ENCODE peak calls at places on chromosomes 12 and 14, in nine cellular contexts. P is heart left ventricle; H is sigmoid colon; B is effector memory CD4-positive, alpha-beta T cell; E is bronchial epithelial cell; M is RWPE2; V is foreskin fibroblast; I is GM23338; O is fibroblast of pulmonary artery. S is an unnamed sample.
A peak's percentile ranks its signal among the peaks of the same experiment; 100 is the strongest.

GRCh38 chr12:94147991-94148840 is at the start of gene PLXNC1:
- DNase-seq in B (peak; percentile 56), M (no peak), V (no peak), H (no peak), I (peak; percentile 75), E (no peak), O (peak; percentile 57), P (peak; percentile 58), S (peak; percentile 81)

GRCh38 chr12:22447223-22447622 is 97.1 kb downstream of the C2CD5 start:
- DNase-seq in V (peak; percentile 10), M (no peak), O (no peak), H (no peak), B (no peak), E (peak; percentile 43), P (no peak), I (no peak), S (no peak)

GRCh38 chr12:54784115-54784514 is 70.2 kb upstream of the MUCL1 start:
- DNase-seq in B (no peak), E (no peak), V (no peak), M (no peak), H (no peak), O (no peak), I (no peak), P (no peak), S (no peak)

GRCh38 chr12:12091977-12092663 is 21.4 kb downstream of the BCL2L14 start:
- DNase-seq in B (no peak), M (no peak), P (no peak), O (peak; percentile 35), H (no peak), V (no peak), E (no peak), I (no peak), S (no peak)

GRCh38 chr14:29857545-29857944 is 70.1 kb downstream of the PRKD1 start:
- DNase-seq in E (no peak), O (no peak), H (no peak), B (no peak), I (no peak), P (no peak), V (no peak), M (no peak), S (no peak)

GRCh38 chr14:71665157-71665556 is 267.1 kb upstream of the RGS6 start:
- DNase-seq in O (peak; percentile 80), B (no peak), V (peak; percentile 66), H (no peak), P (no peak), E (peak; percentile 66), M (no peak), I (no peak), S (no peak)

GRCh38 chr12:106138646-106139421 is at the start of gene NUAK1:
- DNase-seq in B (no peak), V (no peak), H (peak; percentile 75), E (no peak), I (peak; percentile 78), P (peak; percentile 87), M (no peak), O (peak; percentile 74), S (peak; percentile 61)

GRCh38 chr12:92574046-92574783 is 128.6 kb upstream of the PLEKHG7 start:
- DNase-seq in I (peak; percentile 70), B (no peak), O (no peak), V (no peak), E (peak; percentile 59), P (no peak), M (no peak), H (no peak), S (no peak)

GRCh38 chr14:93953739-93954515 is 22.4 kb downstream of the ASB2 start:
- DNase-seq in M (no peak), P (no peak), O (no peak), V (no peak), B (no peak), I (no peak), E (no peak), H (no peak), S (peak; percentile 40)

GRCh38 chr14:61116369-61116768 is 135.3 kb downstream of the SLC38A6 start:
- DNase-seq in O (no peak), P (no peak), B (no peak), I (no peak), M (no peak), H (no peak), V (no peak), E (no peak), S (no peak)

GRCh38 chr12:119988440-119988787 is 622 bp upstream of the BICDL1 start:
- DNase-seq in O (peak; percentile 31), H (no peak), I (no peak), P (no peak), E (peak; percentile 75), M (no peak), B (no peak), V (peak; percentile 53), S (no peak)

GRCh38 chr12:45720069-45720468 is 9.4 kb upstream of the ARID2 start:
- DNase-seq in H (no peak), P (no peak), B (no peak), V (no peak), M (no peak), E (no peak), I (no peak), O (no peak), S (no peak)
- H3K4me3 ChIP-seq in H (no peak overlapping the region), P (no peak overlapping the region), B (no peak overlapping the region), V (no peak overlapping the region), M (no peak overlapping the region), E (no peak overlapping the region), I (no peak overlapping the region), O (no peak overlapping the region), S (no peak overlapping the region)

DNA sequence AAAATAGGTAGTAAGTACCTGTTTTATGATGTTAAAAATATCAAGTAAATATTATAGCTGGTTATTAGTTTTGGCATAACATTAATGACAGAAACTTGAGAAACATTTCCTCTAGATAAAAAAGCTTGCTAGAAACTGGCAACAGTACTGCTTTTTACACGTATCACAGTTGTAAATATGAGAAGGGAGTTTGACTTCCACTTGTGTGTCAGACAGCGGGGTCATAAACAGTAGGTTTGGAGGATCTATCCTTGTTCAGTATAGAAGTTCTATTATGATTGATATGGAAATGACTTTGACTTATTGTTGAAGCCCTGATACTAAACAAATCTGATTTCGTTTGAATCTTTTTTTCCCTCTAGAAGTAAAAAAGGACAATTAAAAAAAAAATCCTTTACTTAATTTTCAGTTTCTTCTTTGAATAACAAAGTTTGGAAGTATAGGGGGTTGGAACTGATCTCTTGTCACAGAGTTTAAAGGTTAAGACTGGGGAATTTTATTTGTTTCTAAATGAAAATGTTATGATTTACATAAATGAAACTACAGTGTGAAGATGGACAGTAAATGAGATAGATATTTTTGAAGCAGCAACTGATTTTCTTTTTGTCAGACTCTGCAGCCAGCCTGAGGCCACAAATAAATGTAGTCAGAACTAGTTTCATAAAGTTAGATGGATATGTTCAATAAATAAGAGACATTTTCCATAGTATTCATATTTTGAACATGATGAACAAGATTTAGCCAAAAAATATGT is 50.0 kb downstream of the WNK1 start:
- DNase-seq in P (no peak), B (no peak), V (no peak), H (no peak), M (no peak), E (no peak), O (peak; percentile 31), I (no peak), S (no peak)
- H3K4me3 ChIP-seq in P (no peak overlapping the region), B (no peak overlapping the region), V (no peak overlapping the region), H (no peak overlapping the region), M (no peak overlapping the region), E (no peak overlapping the region), O (no peak overlapping the region), I (no peak overlapping the region), S (no peak overlapping the region)

DNA sequence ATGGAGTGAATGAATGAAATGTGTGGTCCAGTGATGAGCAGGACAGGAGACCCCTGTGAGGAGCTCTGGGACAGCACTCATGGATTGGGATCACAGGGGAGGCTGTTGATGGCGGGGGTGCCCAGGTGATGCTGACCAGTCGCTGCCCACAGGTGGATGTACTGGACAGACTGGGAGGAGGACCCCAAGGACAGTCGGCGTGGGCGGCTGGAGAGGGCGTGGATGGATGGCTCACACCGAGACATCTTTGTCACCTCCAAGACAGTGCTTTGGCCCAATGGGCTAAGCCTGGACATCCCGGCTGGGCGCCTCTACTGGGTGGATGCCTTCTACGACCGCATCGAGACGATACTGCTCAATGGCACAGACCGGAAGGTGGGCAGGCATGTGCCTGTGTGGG is 13.3 kb upstream of the LRP1-AS start:
- DNase-seq in P (no peak), M (no peak), O (no peak), B (no peak), H (no peak), I (no peak), V (no peak), E (no peak), S (no peak)
- H3K4me3 ChIP-seq in P (no peak overlapping the region), M (no peak overlapping the region), O (no peak overlapping the region), B (no peak overlapping the region), H (no peak overlapping the region), I (no peak overlapping the region), V (no peak overlapping the region), E (no peak overlapping the region), S (no peak overlapping the region)

GRCh38 chr12:121533391-121534090 is 47.3 kb downstream of the KDM2B start:
- DNase-seq in V (no peak), H (peak; percentile 66), O (no peak), I (no peak), B (no peak), P (no peak), E (no peak), M (no peak), S (peak; percentile 64)
- H3K4me3 ChIP-seq in V (no peak overlapping the region), H (no peak overlapping the region), O (no peak overlapping the region), I (no peak overlapping the region), B (no peak overlapping the region), P (no peak overlapping the region), E (no peak overlapping the region), M (no peak overlapping the region), S (no peak overlapping the region)

GRCh38 chr14:68469208-68469713 is 323.6 kb downstream of the ZFP36L1 start:
- DNase-seq in O (no peak), I (no peak), E (no peak), H (no peak), P (no peak), M (no peak), B (no peak), V (no peak), S (no peak)

GRCh38 chr14:68467425-68467824 is 325.4 kb downstream of the ZFP36L1 start:
- DNase-seq in H (no peak), I (no peak), B (no peak), P (no peak), E (no peak), O (no peak), V (no peak), M (no peak), S (no peak)

GRCh38 chr14:68468437-68469207 is 324.2 kb downstream of the ZFP36L1 start:
- DNase-seq in M (no peak), I (no peak), B (no peak), V (peak; percentile 57), H (no peak), P (no peak), O (peak; percentile 59), E (peak; percentile 95), S (no peak)

GRCh38 chr14:68464716-68465115 is 328.2 kb downstream of the ZFP36L1 start:
- DNase-seq in I (no peak), B (no peak), E (peak; percentile 93), M (peak; percentile 98), P (no peak), O (no peak), V (peak; percentile 89), H (no peak), S (no peak)

GRCh38 chr14:68466491-68466977 is 326.3 kb downstream of the ZFP36L1 start:
- DNase-seq in V (peak; percentile 80), E (peak; percentile 97), O (peak; percentile 93), I (no peak), P (no peak), M (peak; percentile 68), B (no peak), H (no peak), S (no peak)
- H3K4me3 ChIP-seq in V (no peak overlapping the region), E (no peak overlapping the region), O (no peak overlapping the region), I (no peak overlapping the region), P (no peak overlapping the region), M (no peak overlapping the region), B (no peak overlapping the region), H (no peak overlapping the region), S (no peak overlapping the region)

GRCh38 chr12:13099910-13100609 is 3.4 kb downstream of the GSG1 start:
- DNase-seq in E (peak; percentile 94), V (no peak), P (no peak), O (no peak), H (no peak), M (no peak), I (no peak), B (no peak), S (no peak)
- H3K4me3 ChIP-seq in E (no peak overlapping the region), V (peak overlapping the region; percentile 51), P (peak overlapping the region; percentile 69), O (no peak overlapping the region), H (no peak overlapping the region), M (no peak overlapping the region), I (peak overlapping the region; percentile 92), B (no peak overlapping the region), S (peak overlapping the region; percentile 56)

S was measured in lower lobe of right lung.